ENCODE peak calls at places on chromosomes 12 and 14, in five cellular contexts. U, J, T, E and Y are unnamed samples.

GRCh38 chr12:1529228-1529861 is 65.0 kb downstream of the FBXL14 start:
- DNase-seq in U (no peak), J (no peak), T (no peak), E (no peak), Y (no peak)

GRCh38 chr14:93894992-93895391 is 32.2 kb upstream of the FAM181A start:
- DNase-seq in U (no peak), J (no peak), T (peak; percentile 67), E (no peak), Y (no peak)

GRCh38 chr14:72615511-72616121 is 278.3 kb downstream of the DPF3 start:
- DNase-seq in U (no peak), J (no peak), T (no peak), E (no peak), Y (no peak)

GRCh38 chr12:116125981-116126566 is 151.4 kb downstream of the MED13L start:
- DNase-seq in U (no peak), J (no peak), T (peak; percentile 42), E (no peak), Y (no peak)

GRCh38 chr14:101464984-101465794 is 96.1 kb upstream of the DIO3 start:
- DNase-seq in U (no peak), J (no peak), T (no peak), E (no peak), Y (no peak)

GRCh38 chr12:31732926-31733548 is 4.2 kb upstream of the AMN1 start:
- DNase-seq in U (peak; percentile 97), J (peak; percentile 82), T (peak; percentile 88), E (peak; percentile 57), Y (peak; percentile 91)

GRCh38 chr14:22334275-22334577 is 254.8 kb downstream of the DAD1 start:
- DNase-seq in U (no peak), J (no peak), T (no peak), E (no peak), Y (no peak)

GRCh38 chr14:93132472-93133065 is 16.8 kb upstream of the ITPK1 start:
- DNase-seq in U (no peak), J (peak; percentile 59), T (peak; percentile 62), E (no peak), Y (no peak)

GRCh38 chr14:53955671-53956426 is 776 bp downstream of the BMP4 start:
- DNase-seq in U (no peak), J (no peak), T (peak; percentile 79), E (no peak), Y (no peak)

GRCh38 chr14:51236314-51236713 is 3.7 kb upstream of the TMX1 start:
- DNase-seq in U (no peak), J (no peak), T (no peak), E (no peak), Y (no peak)

GRCh38 chr12:46445551-46446235 is 73.1 kb upstream of the SLC38A2 start:
- DNase-seq in U (no peak), J (no peak), T (no peak), E (no peak), Y (no peak)

GRCh38 chr14:102986810-102987579 is 64.5 kb downstream of the AMN start:
- DNase-seq in U (no peak), J (no peak), T (no peak), E (no peak), Y (no peak)

GRCh38 chr12:86712425-86712843 is 456.2 kb upstream of the MGAT4C start:
- DNase-seq in U (peak; percentile 95), J (peak; percentile 71), T (no peak), E (no peak), Y (peak; percentile 92)

GRCh38 chr12:54259194-54260011 is 20.5 kb downstream of the CBX5 start:
- DNase-seq in U (peak; percentile 72), J (peak; percentile 95), T (peak; percentile 98), E (peak; percentile 92), Y (no peak)

GRCh38 chr12:54261817-54262402 is 18.0 kb downstream of the CBX5 start:
- DNase-seq in U (no peak), J (no peak), T (no peak), E (no peak), Y (no peak)

GRCh38 chr12:54270345-54270744 is 9.6 kb downstream of the CBX5 start:
- DNase-seq in U (no peak), J (no peak), T (no peak), E (no peak), Y (no peak)

GRCh38 chr12:54262403-54262925 is 17.5 kb downstream of the CBX5 start:
- DNase-seq in U (no peak), J (no peak), T (peak; percentile 26), E (no peak), Y (no peak)

GRCh38 chr12:54265364-54265812 is 14.5 kb downstream of the CBX5 start:
- DNase-seq in U (no peak), J (no peak), T (no peak), E (no peak), Y (no peak)
- TF ChIP-seq REST in U (no peak), J (no peak), T (no peak), E (no peak), Y (no peak)

DNA sequence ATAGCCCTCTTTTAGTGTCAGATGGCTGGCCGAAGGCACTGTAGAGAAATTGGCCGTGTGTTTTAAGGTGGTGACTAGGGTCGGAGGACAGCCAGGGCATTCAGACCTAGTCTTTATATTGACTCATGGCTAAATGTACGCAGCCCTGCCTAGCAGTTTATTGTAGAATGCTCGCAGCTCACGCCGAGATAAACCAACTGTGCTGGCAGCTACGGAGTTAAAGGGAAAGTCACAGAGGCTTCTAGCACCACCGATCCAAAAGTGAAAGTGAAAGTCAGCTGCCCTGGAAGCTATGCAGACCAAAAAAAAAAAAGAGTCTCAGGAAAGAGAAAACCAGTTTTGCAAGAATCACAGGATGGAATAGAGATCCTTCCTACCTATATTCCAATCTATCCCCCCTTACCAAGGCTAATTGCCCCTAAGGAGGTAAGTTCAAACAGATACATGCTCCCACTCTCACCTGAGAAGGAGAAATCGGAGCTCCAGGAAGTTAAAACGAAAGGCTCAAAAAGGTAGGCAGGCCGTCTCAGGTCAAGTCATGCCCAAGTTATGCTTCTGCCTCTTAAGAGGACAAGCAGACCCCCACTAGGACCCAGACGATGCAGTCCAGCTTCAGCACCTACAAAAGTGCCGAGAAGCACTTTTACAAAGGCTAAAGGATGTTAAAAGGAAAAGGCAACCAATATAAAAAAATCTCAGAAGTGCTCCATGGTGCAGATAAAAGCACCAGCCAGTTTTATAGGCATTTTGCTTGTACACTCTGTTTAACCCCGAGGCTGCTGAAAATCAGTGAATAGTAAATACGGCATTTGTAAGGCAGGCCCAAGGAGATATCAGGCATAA is 24.8 kb downstream of the KLRK1 start:
- DNase-seq in U (peak; percentile 71), J (peak; percentile 35), T (peak; percentile 94), E (no peak), Y (peak; percentile 72)
- TF ChIP-seq REST in U (no peak), J (no peak), T (no peak), E (no peak), Y (no peak)

DNA sequence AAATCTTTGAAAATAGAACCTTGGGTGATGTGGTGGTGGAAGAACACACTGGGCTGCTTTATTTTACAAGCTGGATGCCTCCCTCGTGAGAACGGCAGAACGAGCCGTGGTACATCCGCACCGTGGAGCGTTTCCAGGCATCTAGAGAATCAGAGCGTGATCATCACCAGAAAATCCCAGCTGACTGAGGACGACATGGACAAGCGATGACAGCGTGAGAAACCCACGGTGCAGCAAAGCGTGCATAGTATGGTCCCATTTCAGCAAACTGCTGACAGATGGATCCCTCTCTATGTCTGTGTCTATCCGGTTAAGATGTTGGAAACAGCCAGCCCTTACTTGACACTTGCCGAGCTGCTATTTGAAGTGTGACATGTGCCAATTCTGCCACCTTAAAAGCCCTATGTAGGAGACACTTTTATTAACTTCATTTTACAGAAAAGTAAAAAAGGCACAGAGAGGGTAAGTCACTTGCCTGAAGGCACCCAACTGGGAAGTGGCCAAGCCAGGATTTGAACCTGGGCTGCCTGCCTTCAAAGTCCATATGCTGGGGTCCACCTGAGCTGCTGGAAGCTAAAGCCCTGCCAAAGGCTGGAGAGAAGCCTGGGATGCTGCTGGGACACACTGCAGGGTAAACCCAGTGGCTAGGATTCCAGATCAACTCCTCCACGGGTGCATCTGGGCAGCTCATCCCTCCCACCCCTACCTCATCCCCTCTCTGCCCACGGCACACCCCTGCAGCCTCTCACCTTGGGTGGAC is 14.9 kb downstream of the SCARB1 start:
- DNase-seq in U (no peak), J (no peak), T (no peak), E (no peak), Y (no peak)
- TF ChIP-seq REST in U (no peak), J (no peak), T (no peak), E (no peak), Y (no peak)

DNA sequence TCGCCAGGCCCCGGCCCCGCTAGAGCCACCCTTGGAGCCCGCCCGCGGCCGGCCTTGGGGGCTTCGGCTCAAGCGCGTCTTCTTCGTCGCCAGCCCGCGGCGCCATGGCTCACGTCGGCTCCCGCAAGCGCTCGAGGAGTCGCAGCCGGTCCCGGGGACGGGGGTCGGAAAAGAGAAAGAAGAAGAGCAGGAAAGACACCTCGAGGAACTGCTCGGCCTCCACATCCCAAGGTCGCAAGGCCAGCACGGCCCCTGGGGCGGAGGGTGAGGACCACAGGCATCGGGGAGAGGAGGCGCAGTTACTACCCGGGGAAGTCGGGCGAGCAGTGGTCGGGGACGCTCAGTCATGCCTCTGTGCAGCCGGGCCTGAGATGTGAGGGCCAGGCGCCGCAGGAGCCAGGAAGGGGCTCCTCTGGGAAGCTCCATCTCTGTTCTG is 573 bp downstream of the ARL6IP4 start:
- DNase-seq in U (no peak), J (no peak), T (no peak), E (no peak), Y (no peak)
- TF ChIP-seq REST in U (no peak), J (no peak), T (no peak), E (no peak), Y (no peak)

GRCh38 chr12:96117460-96117859 is 76.7 kb upstream of the ELK3 start:
- DNase-seq in U (no peak), J (no peak), T (no peak), E (no peak), Y (no peak)

GRCh38 chr12:96121271-96121711 is 72.9 kb upstream of the ELK3 start:
- DNase-seq in U (no peak), J (no peak), T (no peak), E (no peak), Y (no peak)

GRCh38 chr12:96120359-96121100 is 73.6 kb upstream of the ELK3 start:
- DNase-seq in U (no peak), J (no peak), T (peak; percentile 30), E (peak; percentile 21), Y (no peak)
- TF ChIP-seq REST in U (no peak), J (no peak), T (no peak), E (no peak), Y (no peak)

GRCh38 chr12:32918890-32919791 is 22.6 kb upstream of the PKP2 start:
- DNase-seq in U (no peak), J (no peak), T (peak; percentile 76), E (peak; percentile 19), Y (no peak)
- TF ChIP-seq REST in U (no peak), J (no peak), T (no peak), E (no peak), Y (no peak)

DNA sequence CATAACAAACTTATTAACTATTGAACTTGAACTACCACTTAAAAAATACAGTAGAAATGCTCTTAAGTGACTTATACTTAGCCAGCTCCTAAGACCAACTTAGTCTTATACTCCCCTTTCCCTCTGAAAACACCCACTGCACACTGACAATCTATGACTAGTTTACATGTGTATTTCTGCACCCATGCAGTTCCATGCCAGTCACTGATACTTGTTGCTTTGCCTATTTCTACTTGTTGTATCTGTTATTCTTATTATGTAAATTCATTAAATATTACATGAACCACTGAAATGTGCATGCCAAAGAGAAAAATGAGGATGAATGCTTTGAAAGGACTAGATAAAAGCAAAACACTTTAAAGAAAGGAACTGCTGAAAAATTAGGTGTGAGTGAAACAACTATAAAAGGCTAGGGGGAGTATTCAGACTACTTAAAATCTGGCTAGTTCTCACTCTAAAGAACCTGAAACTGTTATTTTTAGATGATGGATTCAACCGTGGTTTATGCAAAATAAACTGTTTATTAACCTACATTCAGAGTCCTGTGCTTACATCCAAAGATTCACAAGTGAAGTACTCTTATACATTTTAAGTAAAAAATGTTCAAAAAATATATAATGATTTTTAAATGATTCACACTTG is 74.7 kb downstream of the RPS6KA5 start:
- DNase-seq in U (no peak), J (no peak), T (no peak), E (no peak), Y (no peak)
- TF ChIP-seq REST in U (no peak), J (no peak), T (no peak), E (no peak), Y (no peak)